ENCODE peak calls at places on chromosome X, in eight cellular contexts. One of them, this sample, is unnamed.

GRCh38 chrX:12973561-12974216 is 1.2 kb upstream of the TMSB4X start:
- DNase-seq in GM06990: peak
- DNase-seq in fibroblast of villous mesenchyme: no peak
- DNase-seq in GM12878: no peak
- DNase-seq in right lobe of liver: no peak
- DNase-seq in fibroblast of lung: no peak
- DNase-seq in uterus: peak
- DNase-seq in cardiac muscle cell: no peak
- DNase-seq in this sample: no peak

GRCh38 chrX:50579955-50580354 is 109.3 kb upstream of the DGKK start:
- DNase-seq in GM06990: peak
- DNase-seq in fibroblast of villous mesenchyme: peak
- DNase-seq in GM12878: peak
- DNase-seq in right lobe of liver: peak
- DNase-seq in fibroblast of lung: peak
- DNase-seq in uterus: peak
- DNase-seq in cardiac muscle cell: peak
- DNase-seq in this sample: peak

GRCh38 chrX:48831136-48831908 is 4.1 kb downstream of the PCSK1N start:
- DNase-seq in GM06990: no peak
- DNase-seq in fibroblast of villous mesenchyme: no peak
- DNase-seq in GM12878: no peak
- DNase-seq in right lobe of liver: no peak
- DNase-seq in fibroblast of lung: no peak
- DNase-seq in uterus: no peak
- DNase-seq in cardiac muscle cell: no peak
- DNase-seq in this sample: no peak

GRCh38 chrX:74423289-74423985 is 2.1 kb downstream of the SLC16A2 start:
- DNase-seq in GM06990: no peak
- DNase-seq in fibroblast of villous mesenchyme: no peak
- DNase-seq in GM12878: no peak
- DNase-seq in right lobe of liver: no peak
- DNase-seq in fibroblast of lung: no peak
- DNase-seq in uterus: no peak
- DNase-seq in cardiac muscle cell: no peak
- DNase-seq in this sample: no peak

GRCh38 chrX:11908371-11908770 is 150.3 kb downstream of the MSL3 start:
- DNase-seq in GM06990: peak
- DNase-seq in fibroblast of villous mesenchyme: peak
- DNase-seq in GM12878: peak
- DNase-seq in right lobe of liver: no peak
- DNase-seq in fibroblast of lung: peak
- DNase-seq in uterus: no peak
- DNase-seq in cardiac muscle cell: peak
- DNase-seq in this sample: peak

GRCh38 chrX:35040871-35041270 is 98.3 kb downstream of the FAM47B start:
- DNase-seq in GM06990: no peak
- DNase-seq in fibroblast of villous mesenchyme: no peak
- DNase-seq in GM12878: no peak
- DNase-seq in right lobe of liver: no peak
- DNase-seq in fibroblast of lung: peak
- DNase-seq in uterus: no peak
- DNase-seq in cardiac muscle cell: no peak
- DNase-seq in this sample: no peak

GRCh38 chrX:13750204-13750603 is 15.7 kb downstream of the OFD1 start:
- DNase-seq in GM06990: no peak
- DNase-seq in fibroblast of villous mesenchyme: no peak
- DNase-seq in GM12878: no peak
- DNase-seq in right lobe of liver: no peak
- DNase-seq in fibroblast of lung: peak
- DNase-seq in uterus: no peak
- DNase-seq in cardiac muscle cell: peak
- DNase-seq in this sample: peak

GRCh38 chrX:50812995-50813842 is 775 bp downstream of the SHROOM4 start:
- DNase-seq in GM06990: no peak
- DNase-seq in fibroblast of villous mesenchyme: peak
- DNase-seq in GM12878: no peak
- DNase-seq in right lobe of liver: peak
- DNase-seq in fibroblast of lung: peak
- DNase-seq in uterus: peak
- DNase-seq in cardiac muscle cell: peak
- DNase-seq in this sample: peak

GRCh38 chrX:123436512-123436911 is 252.4 kb downstream of the GRIA3 start:
- DNase-seq in GM06990: no peak
- DNase-seq in fibroblast of villous mesenchyme: no peak
- DNase-seq in GM12878: no peak
- DNase-seq in right lobe of liver: no peak
- DNase-seq in fibroblast of lung: no peak
- DNase-seq in uterus: no peak
- DNase-seq in cardiac muscle cell: no peak
- DNase-seq in this sample: no peak

GRCh38 chrX:66015152-66015827 is 24.6 kb downstream of the VSIG4 start:
- DNase-seq in GM06990: peak
- DNase-seq in fibroblast of villous mesenchyme: no peak
- DNase-seq in GM12878: peak
- DNase-seq in right lobe of liver: no peak
- DNase-seq in fibroblast of lung: no peak
- DNase-seq in uterus: no peak
- DNase-seq in cardiac muscle cell: peak
- DNase-seq in this sample: peak

GRCh38 chrX:135185795-135186443 is 14.7 kb upstream of the CT55 start:
- DNase-seq in GM06990: no peak
- DNase-seq in fibroblast of villous mesenchyme: peak
- DNase-seq in GM12878: peak
- DNase-seq in right lobe of liver: no peak
- DNase-seq in fibroblast of lung: peak
- DNase-seq in uterus: no peak
- DNase-seq in cardiac muscle cell: peak
- DNase-seq in this sample: peak

GRCh38 chrX:74023203-74023602 is 280.8 kb upstream of the ZCCHC13 start:
- DNase-seq in GM06990: no peak
- DNase-seq in fibroblast of villous mesenchyme: no peak
- DNase-seq in GM12878: no peak
- DNase-seq in right lobe of liver: no peak
- DNase-seq in fibroblast of lung: no peak
- DNase-seq in uterus: no peak
- DNase-seq in cardiac muscle cell: no peak
- DNase-seq in this sample: no peak

GRCh38 chrX:109797311-109797975 is 64.4 kb upstream of the ACSL4 start:
- DNase-seq in GM06990: no peak
- DNase-seq in fibroblast of villous mesenchyme: no peak
- DNase-seq in GM12878: no peak
- DNase-seq in right lobe of liver: no peak
- DNase-seq in fibroblast of lung: peak
- DNase-seq in uterus: no peak
- DNase-seq in cardiac muscle cell: no peak
- DNase-seq in this sample: peak

GRCh38 chrX:261167-261857 is 19.9 kb upstream of the PLCXD1 start:
- DNase-seq in GM06990: no peak
- DNase-seq in fibroblast of villous mesenchyme: peak
- DNase-seq in GM12878: no peak
- DNase-seq in right lobe of liver: peak
- DNase-seq in fibroblast of lung: peak
- DNase-seq in uterus: no peak
- DNase-seq in cardiac muscle cell: peak
- DNase-seq in this sample: peak

GRCh38 chrX:12309733-12310054 is 171.4 kb downstream of the FRMPD4 start:
- DNase-seq in GM06990: no peak
- DNase-seq in fibroblast of villous mesenchyme: no peak
- DNase-seq in GM12878: no peak
- DNase-seq in right lobe of liver: no peak
- DNase-seq in fibroblast of lung: no peak
- DNase-seq in uterus: no peak
- DNase-seq in cardiac muscle cell: no peak
- DNase-seq in this sample: no peak

GRCh38 chrX:38816158-38816557 is 14.9 kb downstream of the MID1IP1 start:
- DNase-seq in GM06990: no peak
- DNase-seq in fibroblast of villous mesenchyme: no peak
- DNase-seq in GM12878: no peak
- DNase-seq in right lobe of liver: no peak
- DNase-seq in fibroblast of lung: no peak
- DNase-seq in uterus: no peak
- DNase-seq in cardiac muscle cell: no peak
- DNase-seq in this sample: no peak

GRCh38 chrX:63503541-63503940 is 152.4 kb upstream of the SPIN4 start:
- DNase-seq in GM06990: no peak
- DNase-seq in fibroblast of villous mesenchyme: no peak
- DNase-seq in GM12878: no peak
- DNase-seq in right lobe of liver: no peak
- DNase-seq in fibroblast of lung: peak
- DNase-seq in uterus: no peak
- DNase-seq in cardiac muscle cell: peak
- DNase-seq in this sample: peak

GRCh38 chrX:24619647-24620046 is 27.5 kb downstream of the PCYT1B start:
- DNase-seq in GM06990: no peak
- DNase-seq in fibroblast of villous mesenchyme: peak
- DNase-seq in GM12878: no peak
- DNase-seq in right lobe of liver: no peak
- DNase-seq in fibroblast of lung: peak
- DNase-seq in uterus: no peak
- DNase-seq in cardiac muscle cell: peak
- DNase-seq in this sample: peak

GRCh38 chrX:129695937-129696336 is 41.2 kb upstream of the APLN start:
- DNase-seq in GM06990: no peak
- DNase-seq in fibroblast of villous mesenchyme: no peak
- DNase-seq in GM12878: no peak
- DNase-seq in right lobe of liver: no peak
- DNase-seq in fibroblast of lung: no peak
- DNase-seq in uterus: no peak
- DNase-seq in cardiac muscle cell: no peak
- DNase-seq in this sample: no peak

GRCh38 chrX:151982217-151982616 is 7.7 kb upstream of the GABRE start:
- DNase-seq in GM06990: no peak
- DNase-seq in fibroblast of villous mesenchyme: peak
- DNase-seq in GM12878: no peak
- DNase-seq in right lobe of liver: no peak
- DNase-seq in fibroblast of lung: peak
- DNase-seq in uterus: no peak
- DNase-seq in cardiac muscle cell: peak
- DNase-seq in this sample: peak

GRCh38 chrX:111896148-111896547 is 20.2 kb downstream of the TRPC5OS start:
- DNase-seq in GM06990: no peak
- DNase-seq in fibroblast of villous mesenchyme: no peak
- DNase-seq in GM12878: no peak
- DNase-seq in right lobe of liver: no peak
- DNase-seq in fibroblast of lung: no peak
- DNase-seq in uterus: no peak
- DNase-seq in cardiac muscle cell: no peak
- DNase-seq in this sample: no peak
- TF ChIP-seq CTCF in GM06990: no peak
- TF ChIP-seq CTCF in fibroblast of villous mesenchyme: no peak
- TF ChIP-seq CTCF in GM12878: no peak
- TF ChIP-seq CTCF in right lobe of liver: no peak
- TF ChIP-seq CTCF in fibroblast of lung: no peak
- TF ChIP-seq CTCF in uterus: no peak
- TF ChIP-seq CTCF in cardiac muscle cell: no peak
- TF ChIP-seq CTCF in this sample: no peak

GRCh38 chrX:6226053-6226645 is 2.5 kb downstream of the NLGN4X start:
- DNase-seq in GM06990: peak
- DNase-seq in fibroblast of villous mesenchyme: no peak
- DNase-seq in GM12878: no peak
- DNase-seq in right lobe of liver: no peak
- DNase-seq in fibroblast of lung: peak
- DNase-seq in uterus: no peak
- DNase-seq in cardiac muscle cell: no peak
- DNase-seq in this sample: no peak

GRCh38 chrX:6228720-6229119 is at the start of gene NLGN4X:
- DNase-seq in GM06990: no peak
- DNase-seq in fibroblast of villous mesenchyme: no peak
- DNase-seq in GM12878: no peak
- DNase-seq in right lobe of liver: no peak
- DNase-seq in fibroblast of lung: peak
- DNase-seq in uterus: no peak
- DNase-seq in cardiac muscle cell: no peak
- DNase-seq in this sample: no peak

GRCh38 chrX:6225307-6226052 is 3.2 kb downstream of the NLGN4X start:
- DNase-seq in GM06990: no peak
- DNase-seq in fibroblast of villous mesenchyme: no peak
- DNase-seq in GM12878: no peak
- DNase-seq in right lobe of liver: no peak
- DNase-seq in fibroblast of lung: peak
- DNase-seq in uterus: no peak
- DNase-seq in cardiac muscle cell: no peak
- DNase-seq in this sample: no peak

GRCh38 chrX:6226646-6227444 is 1.8 kb downstream of the NLGN4X start:
- DNase-seq in GM06990: peak
- DNase-seq in fibroblast of villous mesenchyme: no peak
- DNase-seq in GM12878: no peak
- DNase-seq in right lobe of liver: no peak
- DNase-seq in fibroblast of lung: peak
- DNase-seq in uterus: no peak
- DNase-seq in cardiac muscle cell: no peak
- DNase-seq in this sample: no peak

DNA sequence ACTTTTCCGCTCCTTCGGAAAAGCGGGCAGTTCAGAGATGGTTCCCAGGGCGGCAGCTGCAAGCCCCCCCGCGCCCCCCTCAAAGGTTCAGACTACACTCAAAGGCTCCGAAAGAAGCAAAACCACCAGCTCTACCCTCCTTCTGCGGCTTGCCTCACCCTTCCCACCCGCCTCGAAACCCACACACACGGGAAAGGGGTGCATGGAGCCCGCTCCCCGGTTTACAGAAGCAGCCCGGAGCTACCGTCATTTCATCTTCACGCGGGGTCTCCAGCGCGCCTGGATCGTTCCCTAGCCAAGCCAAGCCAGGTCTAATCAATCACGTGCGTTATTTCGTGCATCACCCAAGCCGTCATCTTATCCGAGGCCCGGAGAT is 1.2 kb downstream of the NLGN4X start:
- DNase-seq in GM06990: no peak
- DNase-seq in fibroblast of villous mesenchyme: no peak
- DNase-seq in GM12878: no peak
- DNase-seq in right lobe of liver: no peak
- DNase-seq in fibroblast of lung: peak
- DNase-seq in uterus: no peak
- DNase-seq in cardiac muscle cell: no peak
- DNase-seq in this sample: no peak
- H3K4me3 ChIP-seq in GM06990: no peak
- H3K4me3 ChIP-seq in fibroblast of villous mesenchyme: no peak
- H3K4me3 ChIP-seq in GM12878: no peak
- H3K4me3 ChIP-seq in right lobe of liver: no peak
- H3K4me3 ChIP-seq in fibroblast of lung: no peak
- H3K4me3 ChIP-seq in uterus: peak
- H3K4me3 ChIP-seq in cardiac muscle cell: peak
- H3K4me3 ChIP-seq in this sample: no peak

GRCh38 chrX:82466994-82467393 is 1041.1 kb upstream of the POU3F4 start:
- DNase-seq in GM06990: no peak
- DNase-seq in fibroblast of villous mesenchyme: no peak
- DNase-seq in GM12878: no peak
- DNase-seq in right lobe of liver: no peak
- DNase-seq in fibroblast of lung: no peak
- DNase-seq in uterus: no peak
- DNase-seq in cardiac muscle cell: no peak
- DNase-seq in this sample: no peak
- TF ChIP-seq CTCF in GM06990: no peak
- TF ChIP-seq CTCF in fibroblast of villous mesenchyme: no peak
- TF ChIP-seq CTCF in GM12878: no peak
- TF ChIP-seq CTCF in right lobe of liver: no peak
- TF ChIP-seq CTCF in fibroblast of lung: no peak
- TF ChIP-seq CTCF in uterus: no peak
- TF ChIP-seq CTCF in cardiac muscle cell: no peak
- TF ChIP-seq CTCF in this sample: no peak

DNA sequence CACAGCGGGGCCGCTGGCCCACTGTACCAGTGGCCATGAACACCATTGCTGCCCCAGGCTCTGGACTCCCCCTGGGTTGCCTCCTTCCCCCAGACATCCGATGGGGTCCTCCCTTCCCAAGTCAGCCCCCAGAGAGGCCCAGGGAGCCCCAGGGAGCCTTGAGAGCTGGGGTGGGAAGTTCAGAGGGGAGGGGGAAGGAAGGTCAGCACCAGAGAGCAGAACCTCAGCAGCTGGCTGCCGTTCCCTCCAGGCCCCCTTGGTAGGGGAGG is 464 bp upstream of the ARHGAP4 start:
- DNase-seq in GM06990: no peak
- DNase-seq in fibroblast of villous mesenchyme: no peak
- DNase-seq in GM12878: no peak
- DNase-seq in right lobe of liver: no peak
- DNase-seq in fibroblast of lung: no peak
- DNase-seq in uterus: no peak
- DNase-seq in cardiac muscle cell: no peak
- DNase-seq in this sample: no peak
- H3K4me3 ChIP-seq in GM06990: peak
- H3K4me3 ChIP-seq in fibroblast of villous mesenchyme: no peak
- H3K4me3 ChIP-seq in GM12878: peak
- H3K4me3 ChIP-seq in right lobe of liver: no peak
- H3K4me3 ChIP-seq in fibroblast of lung: no peak
- H3K4me3 ChIP-seq in uterus: no peak
- H3K4me3 ChIP-seq in cardiac muscle cell: no peak
- H3K4me3 ChIP-seq in this sample: no peak